ENCODE peak calls at places on chromosome 14, in ten cellular contexts. O is body of pancreas; X is lung; P is CD4-positive, alpha-beta T cell; K is psoas muscle; Z is WERI-Rb-1; C is sigmoid colon; S is IMR-90; R is hepatocyte; F is ovary. E is an unnamed sample.

GRCh38 chr14:95529242-95529641 is 5.6 kb upstream of the GLRX5 start:
- DNase-seq in O (no peak), X (no peak), P (no peak), K (no peak), Z (no peak), C (no peak), S (no peak), R (no peak), F (no peak), E (no peak)

GRCh38 chr14:66078031-66078430 is 408.1 kb upstream of the CCDC196 start:
- DNase-seq in O (no peak), X (no peak), P (no peak), K (no peak), Z (no peak), C (no peak), S (no peak), R (no peak), F (no peak), E (no peak)

GRCh38 chr14:72708708-72709475 is 185.0 kb downstream of the DPF3 start:
- DNase-seq in O (no peak), X (no peak), P (no peak), K (no peak), Z (no peak), C (no peak), S (no peak), R (peak), F (no peak), E (no peak)

GRCh38 chr14:57060276-57060956 is 208.3 kb downstream of the EXOC5 start:
- DNase-seq in O (peak), X (no peak), P (no peak), K (no peak), Z (no peak), C (no peak), S (no peak), R (peak), F (no peak), E (no peak)

GRCh38 chr14:69580009-69580577 is 5.4 kb upstream of the CCDC177 start:
- DNase-seq in O (no peak), X (no peak), P (no peak), K (no peak), Z (peak), C (no peak), S (peak), R (peak), F (no peak), E (no peak)

GRCh38 chr14:68084256-68084655 is 264.7 kb downstream of the RAD51B start:
- DNase-seq in O (no peak), X (no peak), P (no peak), K (no peak), Z (no peak), C (no peak), S (peak), R (no peak), F (no peak), E (no peak)

GRCh38 chr14:104756477-104757237 is 3.7 kb downstream of the SIVA1 start:
- DNase-seq in O (no peak), X (no peak), P (no peak), K (no peak), Z (no peak), C (no peak), S (no peak), R (no peak), F (no peak), E (no peak)

GRCh38 chr14:68191567-68192321 is 372.2 kb downstream of the RAD51B start:
- DNase-seq in O (peak), X (peak), P (no peak), K (no peak), Z (no peak), C (no peak), S (peak), R (peak), F (no peak), E (no peak)

GRCh38 chr14:24948261-24948847 is 101.6 kb downstream of the STXBP6 start:
- DNase-seq in O (no peak), X (no peak), P (no peak), K (no peak), Z (no peak), C (no peak), S (no peak), R (no peak), F (no peak), E (no peak)

GRCh38 chr14:96470331-96470730 is 31.9 kb upstream of the PAPOLA start:
- DNase-seq in O (no peak), X (no peak), P (no peak), K (no peak), Z (no peak), C (no peak), S (no peak), R (no peak), F (no peak), E (no peak)

GRCh38 chr14:104964546-104964945 is 13.6 kb downstream of the AHNAK2 start:
- DNase-seq in O (no peak), X (no peak), P (no peak), K (no peak), Z (peak), C (no peak), S (no peak), R (no peak), F (no peak), E (no peak)

GRCh38 chr14:36217732-36218131 is 41.2 kb upstream of the PTCSC3 start:
- DNase-seq in O (no peak), X (peak), P (no peak), K (no peak), Z (no peak), C (no peak), S (no peak), R (no peak), F (no peak), E (no peak)

GRCh38 chr14:102931580-102932285 is 9.3 kb downstream of the AMN start:
- DNase-seq in O (no peak), X (no peak), P (no peak), K (peak), Z (no peak), C (no peak), S (no peak), R (no peak), F (no peak), E (no peak)

GRCh38 chr14:102930753-102931579 is 8.5 kb downstream of the AMN start:
- DNase-seq in O (no peak), X (no peak), P (no peak), K (peak), Z (no peak), C (no peak), S (peak), R (peak), F (no peak), E (no peak)

GRCh38 chr14:102929349-102930137 is 7.1 kb downstream of the AMN start:
- DNase-seq in O (no peak), X (no peak), P (no peak), K (no peak), Z (no peak), C (no peak), S (no peak), R (peak), F (no peak), E (no peak)

GRCh38 chr14:102928412-102929348 is 6.2 kb downstream of the AMN start:
- DNase-seq in O (peak), X (peak), P (peak), K (peak), Z (peak), C (no peak), S (peak), R (peak), F (peak), E (peak)

DNA sequence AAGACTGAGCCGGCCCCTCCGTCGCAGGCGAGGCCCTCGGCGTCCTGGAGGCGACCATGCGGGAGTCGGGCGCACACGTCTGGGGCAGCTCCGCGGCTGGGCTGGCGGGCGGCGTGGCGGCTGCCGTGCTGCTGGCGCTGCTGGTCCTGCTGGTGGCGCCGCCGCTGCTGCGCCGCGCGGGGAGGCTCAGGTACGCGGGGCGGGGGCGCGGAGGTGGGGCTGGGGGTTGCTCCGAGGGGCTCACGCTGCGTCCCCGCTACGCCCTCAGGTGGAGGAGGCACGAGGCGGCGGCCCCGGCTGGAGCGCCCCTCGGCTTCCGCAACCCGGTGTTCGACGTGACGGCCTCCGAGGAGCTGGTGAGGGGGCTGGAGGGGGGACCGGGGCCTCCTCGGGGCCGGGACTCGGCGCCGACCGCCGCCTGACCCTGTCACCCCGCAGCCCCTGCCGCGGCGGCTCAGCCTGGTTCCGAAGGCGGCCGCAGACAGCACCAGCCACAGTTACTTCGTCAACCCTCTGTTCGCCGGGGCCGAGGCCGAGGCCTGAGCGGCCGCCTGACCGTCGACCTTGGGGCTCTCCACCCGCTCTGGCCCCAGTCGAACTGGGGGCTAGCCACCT is 7.8 kb downstream of the AMN start:
- DNase-seq in O (no peak), X (no peak), P (no peak), K (peak), Z (peak), C (no peak), S (no peak), R (peak), F (no peak), E (no peak)
- TF ChIP-seq CTCF in O (no peak), X (no peak), P (no peak), K (no peak), Z (no peak), C (no peak), S (no peak), R (peak), F (no peak), E (no peak)

DNA sequence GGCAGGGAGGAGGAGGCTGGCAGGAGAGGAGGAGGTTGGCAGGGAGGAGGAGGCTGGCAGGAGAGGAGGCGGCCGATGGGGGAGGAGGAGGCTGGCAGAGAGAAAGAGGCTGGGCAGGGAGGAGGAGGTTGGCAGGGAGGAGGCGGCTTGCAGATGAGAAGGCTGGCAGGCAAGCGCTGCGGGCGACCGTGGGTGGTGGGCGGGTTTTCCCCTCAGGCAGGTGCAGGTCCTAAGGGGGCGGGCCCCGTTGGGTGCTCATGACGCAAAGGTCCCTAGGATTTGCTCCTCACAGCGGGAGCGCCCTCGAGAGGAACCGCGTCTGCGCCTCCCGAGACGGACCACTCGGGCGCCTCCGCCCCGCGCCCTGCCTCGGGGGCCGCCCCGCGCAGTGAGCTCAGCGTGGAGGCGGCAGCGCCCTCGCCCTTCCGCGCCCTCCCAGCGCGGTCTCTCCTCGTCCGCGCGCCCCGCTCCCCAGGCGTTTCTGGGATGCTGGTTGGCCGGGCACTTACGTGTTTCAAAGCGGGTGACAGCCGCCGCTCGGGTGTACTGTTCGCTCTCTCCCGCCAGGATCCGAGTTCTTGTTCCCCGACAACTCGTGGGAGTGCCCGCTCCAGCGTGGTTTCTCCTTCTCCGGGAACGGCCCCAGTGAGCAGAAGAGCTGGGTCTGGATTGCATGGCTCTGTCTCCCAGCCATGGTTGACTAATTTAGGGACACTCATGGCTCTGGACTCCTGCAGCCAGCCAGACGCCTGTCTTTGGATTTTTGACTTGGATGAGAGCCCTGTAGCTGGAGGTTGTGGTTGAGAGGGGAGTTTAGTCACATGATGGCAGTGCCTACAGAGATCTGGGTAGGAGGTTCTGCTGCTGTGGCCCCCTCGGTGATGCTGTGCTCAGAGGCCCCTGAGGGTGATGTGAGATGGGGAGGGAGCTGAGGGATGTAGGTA is 64.1 kb upstream of the PPP4R3A start:
- DNase-seq in O (peak), X (peak), P (peak), K (peak), Z (peak), C (peak), S (peak), R (peak), F (peak), E (no peak)
- H3K27ac ChIP-seq in O (no peak), X (no peak), P (no peak), K (no peak), Z (no peak), C (peak), S (no peak), R (no peak), F (no peak), E (no peak)

GRCh38 chr14:61655777-61656176 is 39.5 kb upstream of the HIF1A start:
- DNase-seq in O (no peak), X (no peak), P (no peak), K (no peak), Z (no peak), C (no peak), S (no peak), R (no peak), F (no peak), E (no peak)
- TF ChIP-seq CTCF in O (no peak), X (no peak), P (no peak), K (no peak), Z (no peak), C (no peak), S (no peak), R (no peak), F (no peak), E (no peak)

GRCh38 chr14:23139874-23140273 is 20.8 kb upstream of the CEBPE start:
- DNase-seq in O (no peak), X (no peak), P (no peak), K (no peak), Z (no peak), C (no peak), S (no peak), R (no peak), F (no peak), E (no peak)
- H3K27ac ChIP-seq in O (no peak), X (no peak), P (no peak), K (no peak), Z (no peak), C (peak), S (no peak), R (no peak), F (no peak), E (no peak)

DNA sequence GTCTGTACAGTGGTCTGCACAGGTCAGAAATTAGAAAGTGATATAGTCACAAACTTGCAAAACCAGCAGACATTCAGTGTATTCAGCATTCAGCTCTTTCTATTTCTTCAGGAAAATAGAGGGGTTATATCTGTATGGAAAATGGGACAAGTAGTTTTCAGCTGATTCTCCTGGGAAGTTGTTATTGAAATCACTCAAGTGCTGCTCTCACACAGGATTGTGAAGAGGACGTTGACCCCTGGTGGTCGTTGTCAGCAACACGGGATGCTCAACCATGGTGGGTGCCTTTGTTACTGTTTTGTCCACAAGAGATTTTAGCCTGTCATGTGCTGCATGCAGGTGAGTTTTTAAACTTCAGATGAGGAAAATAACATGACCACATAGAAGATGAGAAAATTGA is 981.8 kb downstream of the TMEM121 start:
- DNase-seq in O (no peak), X (no peak), P (no peak), K (no peak), Z (no peak), C (no peak), S (no peak), R (no peak), F (no peak), E (no peak)
- TF ChIP-seq CTCF in O (no peak), X (no peak), P (no peak), K (no peak), Z (no peak), C (no peak), S (no peak), R (no peak), F (no peak), E (no peak)

DNA sequence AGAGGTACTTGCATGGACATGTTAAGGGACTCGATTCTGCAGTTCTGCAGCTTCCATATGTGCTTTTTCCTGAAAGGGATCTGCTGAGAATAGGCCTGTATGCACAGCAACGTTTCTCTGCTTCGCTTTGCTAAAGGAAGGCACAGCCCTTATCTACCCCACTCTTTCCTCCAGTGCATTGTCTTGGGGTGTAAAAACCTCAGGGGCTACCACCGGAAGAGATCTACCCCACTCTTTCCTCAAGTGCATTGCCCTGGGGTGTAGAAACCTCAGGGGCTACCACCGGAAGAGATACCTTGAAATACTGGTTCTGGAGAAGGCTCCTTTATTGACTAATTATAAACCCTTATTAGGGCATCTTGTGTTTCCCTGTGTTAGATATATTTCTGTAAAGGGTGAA is 52.9 kb downstream of the SEL1L start:
- DNase-seq in O (no peak), X (no peak), P (no peak), K (no peak), Z (no peak), C (no peak), S (no peak), R (no peak), F (no peak), E (no peak)
- H3K27ac ChIP-seq in O (no peak), X (no peak), P (no peak), K (no peak), Z (no peak), C (no peak), S (no peak), R (no peak), F (no peak), E (no peak)

GRCh38 chr14:100278702-100279101 is 27.5 kb downstream of the SLC25A29 start:
- DNase-seq in O (no peak), X (peak), P (no peak), K (no peak), Z (no peak), C (no peak), S (peak), R (no peak), F (no peak), E (no peak)
- TF ChIP-seq CTCF in O (no peak), X (no peak), P (no peak), K (no peak), Z (no peak), C (no peak), S (peak), R (no peak), F (no peak), E (no peak)

DNA sequence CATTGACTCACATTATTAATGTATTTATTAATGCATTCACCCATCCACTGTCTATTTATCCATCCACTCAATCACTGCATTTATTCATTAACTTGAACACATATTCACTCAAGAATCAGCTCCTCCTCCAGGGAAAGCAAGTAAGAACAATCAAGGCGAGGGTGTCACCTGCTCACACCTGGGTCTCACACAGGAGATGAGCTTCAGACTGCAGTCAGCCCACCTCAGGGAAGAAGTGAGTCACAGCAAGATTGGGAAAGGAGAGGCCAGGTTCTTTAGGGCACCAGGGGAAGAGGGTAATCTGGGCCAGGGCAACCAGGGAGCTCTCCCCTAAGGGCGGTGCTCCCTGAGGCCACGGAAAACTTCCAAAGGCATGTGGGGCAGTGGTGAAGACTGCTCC is 367.3 kb downstream of the BCL11B start:
- DNase-seq in O (no peak), X (no peak), P (no peak), K (no peak), Z (no peak), C (no peak), S (no peak), R (no peak), F (no peak), E (no peak)
- H3K27ac ChIP-seq in O (no peak), X (no peak), P (no peak), K (no peak), Z (no peak), C (no peak), S (no peak), R (no peak), F (no peak), E (no peak)

GRCh38 chr14:90387201-90387600 is 9.6 kb upstream of the CALM1 start:
- DNase-seq in O (no peak), X (no peak), P (no peak), K (no peak), Z (no peak), C (no peak), S (peak), R (no peak), F (no peak), E (no peak)

GRCh38 chr14:90388982-90389381 is 7.8 kb upstream of the CALM1 start:
- DNase-seq in O (no peak), X (no peak), P (no peak), K (no peak), Z (no peak), C (no peak), S (peak), R (no peak), F (no peak), E (no peak)

GRCh38 chr14:90383731-90384542 is 12.9 kb upstream of the CALM1 start:
- DNase-seq in O (peak), X (peak), P (peak), K (peak), Z (peak), C (peak), S (peak), R (peak), F (no peak), E (no peak)

GRCh38 chr14:90384543-90384911 is 12.3 kb upstream of the CALM1 start:
- DNase-seq in O (no peak), X (no peak), P (no peak), K (no peak), Z (no peak), C (no peak), S (peak), R (no peak), F (no peak), E (no peak)

DNA sequence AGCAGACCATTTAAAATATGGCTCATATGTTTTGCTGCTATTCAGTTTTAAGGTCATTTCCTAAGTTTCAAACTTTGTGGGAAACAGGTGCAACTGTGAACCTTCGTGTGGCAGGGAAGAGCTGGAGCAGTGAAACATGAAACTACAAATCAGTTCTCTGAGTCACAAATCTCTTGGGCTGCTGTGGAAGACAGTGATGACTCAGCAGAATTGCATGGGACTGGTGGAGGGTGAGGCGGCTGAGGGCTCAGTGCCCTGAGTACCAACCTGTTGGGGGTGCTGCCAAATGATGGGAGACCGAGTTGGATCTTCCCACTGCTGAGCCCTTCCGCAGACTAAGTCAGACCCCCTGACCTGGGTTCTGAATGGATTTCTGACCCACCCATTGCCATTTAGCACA is 8.4 kb upstream of the CALM1 start:
- DNase-seq in O (peak), X (no peak), P (no peak), K (peak), Z (no peak), C (no peak), S (peak), R (peak), F (no peak), E (no peak)
- TF ChIP-seq CTCF in O (no peak), X (no peak), P (no peak), K (no peak), Z (no peak), C (no peak), S (no peak), R (no peak), F (no peak), E (no peak)

E was measured in esophagus squamous epithelium.